ENCODE peak calls at places on chromosomes 16 and 17, in five cellular contexts. S is GM10248, Q is hippocampal formation, A is adipocyte, Z is GM23338. O is an unnamed sample.

GRCh38 chr16:22348296-22348695 is 26.1 kb downstream of the CDR2 start:
- DNase-seq in S (no peak), Q (no peak), A (no peak), Z (no peak), O (no peak)

GRCh38 chr17:42291136-42291535 is 2.8 kb downstream of the STAT5A start:
- DNase-seq in S (no peak), Q (no peak), A (no peak), Z (no peak), O (no peak)

GRCh38 chr17:76385892-76386786 is 1.7 kb downstream of the SPHK1 start:
- DNase-seq in S (peak), Q (peak), A (peak), Z (peak), O (peak)

GRCh38 chr16:15403392-15403995 is 7.9 kb downstream of the MPV17L start:
- DNase-seq in S (no peak), Q (no peak), A (no peak), Z (peak), O (peak)

GRCh38 chr16:52271088-52271487 is 275.9 kb downstream of the TOX3 start:
- DNase-seq in S (no peak), Q (no peak), A (no peak), Z (peak), O (no peak)

GRCh38 chr16:68369697-68370096 is 58.9 kb downstream of the PRMT7 start:
- DNase-seq in S (peak), Q (no peak), A (no peak), Z (no peak), O (no peak)

GRCh38 chr17:33142703-33143299 is 150.3 kb downstream of the ASIC2 start:
- DNase-seq in S (no peak), Q (no peak), A (peak), Z (peak), O (no peak)

GRCh38 chr17:34988644-34989043 is 8.3 kb downstream of the LIG3 start:
- DNase-seq in S (no peak), Q (no peak), A (no peak), Z (no peak), O (no peak)

GRCh38 chr16:87053016-87053982 is 263.9 kb downstream of the C16orf95 start:
- DNase-seq in S (no peak), Q (no peak), A (peak), Z (peak), O (no peak)

GRCh38 chr17:73335591-73336503 is 24.0 kb upstream of the CDC42EP4 start:
- DNase-seq in S (no peak), Q (no peak), A (no peak), Z (no peak), O (no peak)

GRCh38 chr16:81003610-81004460 is 2.9 kb downstream of the CMC2 start:
- DNase-seq in S (no peak), Q (no peak), A (peak), Z (no peak), O (peak)

GRCh38 chr17:8928347-8928746 is 37.2 kb downstream of the PIK3R5 start:
- DNase-seq in S (no peak), Q (no peak), A (no peak), Z (no peak), O (no peak)

GRCh38 chr17:61323015-61323379 is 76.6 kb upstream of the TBX2 start:
- DNase-seq in S (no peak), Q (no peak), A (no peak), Z (no peak), O (no peak)

GRCh38 chr17:47242648-47243047 is 11.0 kb upstream of the ITGB3 start:
- DNase-seq in S (no peak), Q (no peak), A (no peak), Z (no peak), O (no peak)

GRCh38 chr17:59846391-59847165 is 46.2 kb downstream of the TUBD1 start:
- DNase-seq in S (peak), Q (no peak), A (peak), Z (peak), O (peak)

GRCh38 chr16:15509051-15509592 is 74.7 kb downstream of the BMERB1 start:
- DNase-seq in S (no peak), Q (no peak), A (no peak), Z (peak), O (no peak)

GRCh38 chr16:88781140-88782077 is 3.6 kb downstream of the PIEZO1 start:
- DNase-seq in S (peak), Q (no peak), A (no peak), Z (no peak), O (no peak)

GRCh38 chr16:65832269-65832668 is 534.2 kb upstream of the CDH5 start:
- DNase-seq in S (no peak), Q (no peak), A (no peak), Z (no peak), O (no peak)

GRCh38 chr17:33292981-33293867 is at the start of gene ASIC2:
- DNase-seq in S (no peak), Q (no peak), A (no peak), Z (peak), O (no peak)

GRCh38 chr16:12079411-12079965 is 103.0 kb downstream of the SNX29 start:
- DNase-seq in S (no peak), Q (no peak), A (no peak), Z (no peak), O (no peak)

GRCh38 chr17:57292086-57292485 is 35.8 kb downstream of the MSI2 start:
- DNase-seq in S (no peak), Q (no peak), A (no peak), Z (no peak), O (no peak)

GRCh38 chr16:85527042-85527766 is 85.9 kb upstream of the GSE1 start:
- DNase-seq in S (no peak), Q (no peak), A (no peak), Z (no peak), O (no peak)

O was measured in fibroblast of gingiva.